ENCODE peak calls at places on chromosomes 16 and 17, in seven cellular contexts. T is cardiac muscle cell, V is IMR-90, B is heart right ventricle, O is OCI-LY7, J is lower lobe of right lung, M is pancreas. S is an unnamed sample.
A peak's percentile ranks its signal among the peaks of the same experiment; 100 is the strongest.

GRCh38 chr17:40168262-40168832 is 8.9 kb upstream of the RAPGEFL1 start:
- DNase-seq in T (peak; percentile 78), V (peak; percentile 69), B (no peak), O (peak; percentile 72), J (no peak), M (no peak), S (peak; percentile 48)

GRCh38 chr16:2154533-2155090 is 970 bp upstream of the TRAF7 start:
- DNase-seq in T (no peak), V (no peak), B (no peak), O (peak; percentile 48), J (no peak), M (no peak), S (no peak)

GRCh38 chr16:69482410-69482951 is 58.1 kb downstream of the CYB5B start:
- DNase-seq in T (no peak), V (peak; percentile 27), B (peak; percentile 66), O (no peak), J (peak; percentile 51), M (peak; percentile 30), S (peak; percentile 31)

GRCh38 chr16:53249331-53249730 is 184.9 kb upstream of the RBL2 start:
- DNase-seq in T (no peak), V (no peak), B (no peak), O (no peak), J (no peak), M (no peak), S (no peak)

GRCh38 chr16:84247341-84247740 is 7.5 kb upstream of the KCNG4 start:
- DNase-seq in T (no peak), V (no peak), B (no peak), O (no peak), J (no peak), M (no peak), S (no peak)

GRCh38 chr17:69857412-69857835 is 217.6 kb upstream of the KCNJ16 start:
- DNase-seq in T (no peak), V (peak; percentile 95), B (no peak), O (no peak), J (no peak), M (no peak), S (no peak)

GRCh38 chr17:57861737-57862409 is 12.0 kb upstream of the MRPS23 start:
- DNase-seq in T (peak; percentile 49), V (no peak), B (peak; percentile 74), O (no peak), J (peak; percentile 79), M (peak; percentile 78), S (no peak)

GRCh38 chr16:16861546-16861945 is 482.6 kb downstream of the NPIPA7 start:
- DNase-seq in T (peak; percentile 82), V (peak; percentile 32), B (peak; percentile 22), O (peak; percentile 61), J (no peak), M (peak; percentile 23), S (peak; percentile 19)

GRCh38 chr16:2962334-2963073 is 1.6 kb upstream of the KREMEN2 start:
- DNase-seq in T (no peak), V (no peak), B (no peak), O (no peak), J (no peak), M (no peak), S (no peak)

GRCh38 chr17:57902800-57903759 is 52.1 kb downstream of the CUEDC1 start:
- DNase-seq in T (no peak), V (peak; percentile 81), B (peak; percentile 87), O (peak; percentile 91), J (peak; percentile 96), M (peak; percentile 99), S (peak; percentile 81)

GRCh38 chr17:27559996-27560481 is 70.9 kb upstream of the LGALS9 start:
- DNase-seq in T (peak; percentile 69), V (peak; percentile 93), B (peak; percentile 73), O (no peak), J (peak; percentile 66), M (no peak), S (peak; percentile 81)

GRCh38 chr17:78133971-78134898 is 3.7 kb downstream of the TMC8 start:
- DNase-seq in T (peak; percentile 50), V (peak; percentile 12), B (no peak), O (peak; percentile 91), J (peak; percentile 80), M (peak; percentile 63), S (no peak)
- TF ChIP-seq CTCF in T (peak; percentile 48), V (peak; percentile 37), B (peak; percentile 56), O (peak; percentile 97), J (peak; percentile 56), M (peak; percentile 37), S (peak; percentile 48)

DNA sequence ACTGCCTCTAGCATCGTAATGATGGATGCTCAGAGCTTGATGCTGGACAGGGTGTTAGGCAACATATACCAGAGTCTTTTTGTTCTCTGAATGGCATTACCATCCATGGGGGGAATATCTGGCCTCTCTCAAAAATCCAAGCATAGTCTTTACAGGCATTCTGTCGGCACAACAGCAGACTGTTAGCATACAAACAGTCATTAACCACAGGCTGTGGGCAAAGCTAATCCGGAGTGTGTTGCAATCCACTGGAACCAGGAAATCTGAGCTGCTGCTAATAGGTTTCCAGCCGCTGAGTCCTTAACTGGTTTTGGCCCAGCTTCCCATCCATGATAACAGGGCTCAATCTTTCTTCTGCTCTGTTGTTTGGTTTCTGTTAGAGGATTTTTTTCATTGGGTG is 371.9 kb downstream of the HS3ST3B1 start:
- DNase-seq in T (peak; percentile 4), V (peak; percentile 47), B (no peak), O (no peak), J (no peak), M (no peak), S (peak; percentile 19)
- H3K4me3 ChIP-seq in T (no peak overlapping the region), V (no peak overlapping the region), B (no peak overlapping the region), O (no peak overlapping the region), J (no peak overlapping the region), M (no peak overlapping the region), S (no peak overlapping the region)

GRCh38 chr16:57045694-57046381 is 46.5 kb upstream of the CPNE2 start:
- DNase-seq in T (peak; percentile 76), V (peak; percentile 60), B (peak; percentile 73), O (peak; percentile 92), J (peak; percentile 64), M (no peak), S (peak; percentile 38)
- TF ChIP-seq CTCF in T (peak; percentile 84), V (peak; percentile 69), B (peak; percentile 72), O (peak; percentile 89), J (peak; percentile 54), M (peak; percentile 29), S (peak; percentile 88)

GRCh38 chr17:725084-725483 is 7.3 kb upstream of the TLCD3A start:
- DNase-seq in T (no peak), V (no peak), B (no peak), O (no peak), J (no peak), M (no peak), S (no peak)

GRCh38 chr17:731943-732787 is at the start of gene TLCD3A:
- DNase-seq in T (peak; percentile 81), V (peak; percentile 55), B (peak; percentile 78), O (peak; percentile 33), J (peak; percentile 83), M (peak; percentile 90), S (no peak)

GRCh38 chr17:726331-726919 is 6.0 kb upstream of the TLCD3A start:
- DNase-seq in T (no peak), V (no peak), B (no peak), O (no peak), J (no peak), M (no peak), S (no peak)

GRCh38 chr17:725746-726145 is 6.7 kb upstream of the TLCD3A start:
- DNase-seq in T (no peak), V (no peak), B (no peak), O (no peak), J (no peak), M (no peak), S (no peak)

DNA sequence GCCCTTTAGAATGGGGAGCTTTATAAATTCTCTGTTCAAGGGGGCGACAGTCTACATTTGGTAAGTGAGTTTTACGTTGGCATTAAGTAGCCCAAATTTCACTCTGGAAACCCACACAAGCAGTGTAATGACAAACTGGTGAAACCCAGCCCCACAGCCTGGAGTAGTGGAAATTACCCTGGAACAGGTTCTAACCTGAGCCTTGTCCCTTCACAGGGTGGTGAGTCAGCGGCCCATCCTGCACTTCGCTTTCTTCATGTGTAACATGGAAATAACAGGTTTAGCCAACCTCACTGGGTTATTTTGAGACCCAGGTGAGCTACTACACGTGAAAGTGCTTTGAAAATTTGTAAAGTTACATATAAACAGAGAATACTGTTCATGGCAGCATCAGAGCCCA is 3.5 kb upstream of the TLCD3A start:
- DNase-seq in T (no peak), V (no peak), B (no peak), O (no peak), J (no peak), M (no peak), S (no peak)
- H3K4me3 ChIP-seq in T (no peak overlapping the region), V (no peak overlapping the region), B (no peak overlapping the region), O (no peak overlapping the region), J (no peak overlapping the region), M (no peak overlapping the region), S (no peak overlapping the region)

GRCh38 chr16:90048737-90049330 is 28.3 kb downstream of the PRDM7 start:
- DNase-seq in T (no peak), V (no peak), B (no peak), O (no peak), J (no peak), M (no peak), S (no peak)

GRCh38 chr16:90046971-90047713 is 27.9 kb upstream of the DBNDD1 start:
- DNase-seq in T (peak; percentile 54), V (peak; percentile 58), B (peak; percentile 58), O (no peak), J (peak; percentile 81), M (peak; percentile 88), S (no peak)

GRCh38 chr16:90046122-90046970 is 27.1 kb upstream of the DBNDD1 start:
- DNase-seq in T (no peak), V (no peak), B (no peak), O (no peak), J (no peak), M (peak; percentile 60), S (no peak)

GRCh38 chr16:90048347-90048722 is 28.8 kb downstream of the PRDM7 start:
- DNase-seq in T (no peak), V (no peak), B (no peak), O (no peak), J (no peak), M (no peak), S (no peak)

GRCh38 chr16:90047714-90048346 is 28.6 kb upstream of the DBNDD1 start:
- DNase-seq in T (no peak), V (no peak), B (no peak), O (no peak), J (no peak), M (no peak), S (no peak)
- TF ChIP-seq CTCF in T (no peak), V (no peak), B (no peak), O (no peak), J (no peak), M (no peak), S (no peak)

DNA sequence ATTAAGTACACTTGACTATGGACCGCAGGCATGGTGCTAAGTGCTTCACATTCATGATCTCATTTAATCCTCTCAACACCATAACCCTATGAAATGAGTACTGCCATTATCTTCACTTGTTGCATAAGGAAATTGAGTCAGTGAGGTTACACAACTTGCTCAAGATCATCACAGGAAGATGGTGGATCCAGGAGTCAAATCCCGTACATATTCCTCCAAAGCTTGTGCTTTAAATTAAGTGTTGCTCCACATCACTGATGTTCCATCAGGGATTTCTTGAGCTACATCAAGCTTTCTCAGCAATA is 341.8 kb upstream of the DYNLRB2 start:
- DNase-seq in T (no peak), V (peak; percentile 25), B (no peak), O (no peak), J (no peak), M (no peak), S (no peak)
- H3K4me3 ChIP-seq in T (no peak overlapping the region), V (no peak overlapping the region), B (no peak overlapping the region), O (no peak overlapping the region), J (no peak overlapping the region), M (no peak overlapping the region), S (no peak overlapping the region)

S was measured in astrocyte of the cerebellum.